ENCODE peak calls at places on chromosomes 12 and 14, in ten cellular contexts. I, J, C, Y, U, H, A, O, Z and E are unnamed samples.

GRCh38 chr12:19515179-19515578 is 75.9 kb downstream of the AEBP2 start:
- DNase-seq in H (no peak), Z (no peak), O (no peak), I (no peak), U (no peak), Y (no peak), C (no peak), A (no peak), J (no peak), E (no peak)

GRCh38 chr12:26971963-26972362 is 33.7 kb downstream of the FGFR1OP2 start:
- DNase-seq in A (no peak), O (no peak), Z (no peak), I (peak; percentile 29), C (no peak), Y (no peak), H (peak; percentile 65), U (no peak), J (no peak), E (no peak)

GRCh38 chr12:132560421-132560830 is 50.0 kb downstream of the LRCOL1 start:
- DNase-seq in C (no peak), I (peak; percentile 38), A (no peak), U (no peak), H (peak; percentile 74), J (peak; percentile 35), O (peak; percentile 39), Z (peak; percentile 54), Y (peak; percentile 49), E (no peak)

GRCh38 chr12:46494424-46494823 is 121.9 kb upstream of the SLC38A2 start:
- DNase-seq in H (no peak), O (peak; percentile 70), Z (no peak), J (peak; percentile 69), Y (no peak), A (no peak), U (no peak), C (no peak), I (no peak), E (no peak)

GRCh38 chr12:110561471-110562201 is 21.5 kb downstream of the PPTC7 start:
- DNase-seq in Z (no peak), I (no peak), Y (no peak), J (peak; percentile 31), O (no peak), A (no peak), U (no peak), C (no peak), H (no peak), E (no peak)

GRCh38 chr14:106850913-106851825 is 1324.8 kb downstream of the TMEM121 start:
- DNase-seq in I (peak; percentile 51), H (no peak), C (no peak), A (peak; percentile 44), O (no peak), Y (no peak), U (no peak), Z (no peak), J (no peak), E (no peak)

GRCh38 chr14:61132336-61132735 is 148.8 kb downstream of the TMEM30B start:
- DNase-seq in H (no peak), A (no peak), C (no peak), Z (no peak), Y (no peak), J (no peak), O (no peak), I (no peak), U (no peak), E (no peak)

GRCh38 chr12:111964935-111965334 is 48.0 kb downstream of the TMEM116 start:
- DNase-seq in U (no peak), Z (no peak), O (no peak), H (no peak), A (no peak), J (no peak), Y (no peak), C (no peak), I (no peak), E (no peak)

GRCh38 chr12:117872521-117873169 is 96.1 kb downstream of the KSR2 start:
- DNase-seq in A (no peak), Y (no peak), Z (no peak), O (peak; percentile 33), H (no peak), I (no peak), U (no peak), C (no peak), J (no peak), E (no peak)

GRCh38 chr14:105317546-105317945 is 3.0 kb downstream of the PACS2 start:
- DNase-seq in J (peak; percentile 83), A (no peak), Y (no peak), Z (no peak), H (no peak), U (no peak), O (peak; percentile 85), C (no peak), I (no peak), E (no peak)